ENCODE peak calls at places on chromosomes 13 and 19, in ten cellular contexts. D is tibial artery, P is RWPE1, T is lower lobe of right lung, K is GM23338, V is endothelial cell, G is lung, M is cardiac muscle cell, X is bronchial epithelial cell, O is fibroblast of pulmonary artery. U is an unnamed sample.

GRCh38 chr19:7918615-7919421 is 1.3 kb upstream of the SNAPC2 start:
- DNase-seq in D (no peak), P (no peak), T (no peak), K (no peak), V (no peak), G (no peak), M (no peak), X (no peak), O (no peak), U (no peak)

GRCh38 chr19:20367811-20368294 is 197.7 kb downstream of the ZNF737 start:
- DNase-seq in D (no peak), P (no peak), T (no peak), K (peak; percentile 75), V (peak; percentile 19), G (no peak), M (peak; percentile 52), X (no peak), O (no peak), U (no peak)

GRCh38 chr19:41746593-41747227 is 8.6 kb upstream of the CEACAM6 start:
- DNase-seq in D (no peak), P (peak; percentile 57), T (peak; percentile 62), K (peak; percentile 90), V (peak; percentile 57), G (peak; percentile 69), M (no peak), X (peak; percentile 57), O (peak; percentile 60), U (peak; percentile 61)

GRCh38 chr13:109971006-109971744 is 184.8 kb upstream of the IRS2 start:
- DNase-seq in D (no peak), P (no peak), T (no peak), K (no peak), V (no peak), G (no peak), M (no peak), X (no peak), O (no peak), U (no peak)

GRCh38 chr13:33761744-33762143 is 56.2 kb upstream of the RFC3 start:
- DNase-seq in D (no peak), P (peak; percentile 8), T (no peak), K (peak; percentile 43), V (no peak), G (no peak), M (peak; percentile 14), X (peak; percentile 6), O (no peak), U (no peak)

GRCh38 chr13:51291341-51291740 is 48.1 kb upstream of the SERPINE3 start:
- DNase-seq in D (no peak), P (no peak), T (no peak), K (no peak), V (no peak), G (no peak), M (no peak), X (peak; percentile 51), O (no peak), U (no peak)

GRCh38 chr13:27038323-27038722 is 133.3 kb downstream of the USP12 start:
- DNase-seq in D (no peak), P (peak; percentile 73), T (no peak), K (no peak), V (no peak), G (no peak), M (no peak), X (peak; percentile 82), O (peak; percentile 69), U (no peak)

GRCh38 chr13:68808456-68808855 is 1299.2 kb upstream of the ATXN8OS start:
- DNase-seq in D (no peak), P (no peak), T (no peak), K (no peak), V (no peak), G (no peak), M (no peak), X (no peak), O (no peak), U (no peak)

GRCh38 chr13:113342820-113343691 is 20.9 kb downstream of the GRTP1 start:
- DNase-seq in D (no peak), P (no peak), T (peak; percentile 35), K (no peak), V (no peak), G (no peak), M (no peak), X (no peak), O (no peak), U (no peak)

GRCh38 chr13:68850160-68850559 is 1257.5 kb upstream of the ATXN8OS start:
- DNase-seq in D (no peak), P (no peak), T (no peak), K (no peak), V (no peak), G (no peak), M (no peak), X (no peak), O (no peak), U (no peak)

GRCh38 chr13:99196466-99197256 is 4.0 kb upstream of the UBAC2 start:
- DNase-seq in D (no peak), P (peak; percentile 57), T (no peak), K (no peak), V (no peak), G (no peak), M (no peak), X (peak; percentile 85), O (peak; percentile 9), U (peak; percentile 35)

GRCh38 chr13:30466841-30467252 is 1.1 kb upstream of the HMGB1 start:
- DNase-seq in D (no peak), P (no peak), T (no peak), K (no peak), V (no peak), G (no peak), M (no peak), X (no peak), O (no peak), U (peak; percentile 61)

GRCh38 chr19:56162258-56162657 is 13.6 kb upstream of the GALP start:
- DNase-seq in D (no peak), P (no peak), T (no peak), K (no peak), V (no peak), G (no peak), M (no peak), X (peak; percentile 25), O (peak; percentile 52), U (peak; percentile 20)

GRCh38 chr13:91045351-91046034 is 302.0 kb upstream of the MIR17HG start:
- DNase-seq in D (no peak), P (no peak), T (no peak), K (peak; percentile 25), V (peak; percentile 5), G (no peak), M (peak; percentile 16), X (peak; percentile 28), O (peak; percentile 14), U (peak; percentile 7)
- TF ChIP-seq CTCF in D (no peak), P (peak; percentile 46), T (no peak), K (peak; percentile 59), V (peak; percentile 22), G (no peak), M (peak; percentile 34), X (peak; percentile 30), O (peak; percentile 40), U (peak; percentile 21)

GRCh38 chr19:12802267-12803106 is 618 bp downstream of the THSD8 start:
- DNase-seq in D (peak; percentile 66), P (peak; percentile 13), T (no peak), K (no peak), V (no peak), G (no peak), M (no peak), X (no peak), O (peak; percentile 14), U (no peak)

GRCh38 chr19:12804051-12804450 is 2.2 kb downstream of the THSD8 start:
- DNase-seq in D (no peak), P (no peak), T (no peak), K (no peak), V (no peak), G (no peak), M (no peak), X (no peak), O (no peak), U (no peak)

GRCh38 chr19:12801466-12802266 is at the start of the genes PRDX2 and THSD8:
- DNase-seq in D (peak; percentile 88), P (peak; percentile 79), T (peak; percentile 87), K (peak; percentile 94), V (peak; percentile 69), G (peak; percentile 79), M (peak; percentile 91), X (no peak), O (peak; percentile 80), U (peak; percentile 78)

GRCh38 chr19:12800873-12801465 is 631 bp downstream of the PRDX2 start:
- DNase-seq in D (peak; percentile 71), P (no peak), T (no peak), K (peak; percentile 69), V (peak; percentile 16), G (no peak), M (peak; percentile 60), X (no peak), O (no peak), U (no peak)

GRCh38 chr19:12806242-12807131 is at the start of gene RNASEH2A:
- DNase-seq in D (peak; percentile 95), P (peak; percentile 88), T (peak; percentile 94), K (peak; percentile 95), V (peak; percentile 89), G (peak; percentile 88), M (peak; percentile 94), X (peak; percentile 82), O (peak; percentile 93), U (peak; percentile 96)
- TF ChIP-seq CTCF in D (no peak), P (no peak), T (no peak), K (no peak), V (no peak), G (no peak), M (no peak), X (no peak), O (no peak), U (peak; percentile 0)

DNA sequence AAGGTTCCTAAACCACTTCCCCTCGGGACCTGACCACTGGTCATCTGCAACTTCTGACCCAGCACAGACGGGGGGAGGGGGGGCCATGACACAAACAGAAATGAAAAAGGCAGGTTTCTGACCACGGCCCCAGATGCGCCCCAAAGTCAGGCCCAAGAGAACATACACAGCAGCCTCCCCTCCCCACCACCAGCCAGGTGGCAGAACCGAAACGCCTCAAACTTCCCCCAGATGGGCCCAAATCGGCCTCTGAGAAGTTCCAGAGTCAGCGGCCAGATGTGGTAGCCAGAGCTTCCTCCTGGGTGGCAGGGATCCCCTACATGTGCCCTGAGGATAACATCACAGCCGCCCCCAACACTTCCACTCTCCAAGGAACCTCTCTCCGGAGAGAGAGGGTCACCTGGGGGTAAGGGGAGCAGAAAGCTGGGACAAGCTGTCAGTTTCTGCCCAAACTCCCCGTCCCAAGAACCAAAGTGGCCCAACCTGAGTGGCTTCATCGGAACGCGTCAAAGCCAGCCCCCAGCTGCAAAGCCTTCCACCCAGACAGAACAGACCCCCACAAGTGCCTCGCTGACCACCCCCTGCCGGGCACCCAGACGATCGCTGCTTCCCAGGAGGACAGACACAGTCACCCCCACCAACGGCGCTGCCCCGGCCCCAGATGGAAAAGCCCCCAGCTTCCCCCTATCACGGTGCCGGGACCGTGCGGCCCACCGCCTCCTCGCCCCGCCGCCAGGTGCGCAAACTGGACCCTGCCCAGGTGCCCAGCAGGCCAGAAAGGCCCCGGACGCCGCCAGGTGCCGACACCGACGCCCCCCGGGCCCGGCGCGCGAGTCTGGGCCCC is 800 bp downstream of the ELL start:
- DNase-seq in D (no peak), P (no peak), T (no peak), K (peak; percentile 38), V (peak; percentile 30), G (peak; percentile 53), M (peak; percentile 34), X (peak; percentile 4), O (no peak), U (peak; percentile 87)
- TF ChIP-seq CTCF in D (no peak), P (no peak), T (no peak), K (no peak), V (no peak), G (no peak), M (no peak), X (peak; percentile 16), O (no peak), U (no peak)

GRCh38 chr19:30659638-30660037 is 287.5 kb downstream of the ZNF536 start:
- DNase-seq in D (no peak), P (no peak), T (no peak), K (no peak), V (no peak), G (no peak), M (no peak), X (no peak), O (no peak), U (no peak)
- TF ChIP-seq CTCF in D (no peak), P (no peak), T (no peak), K (no peak), V (no peak), G (no peak), M (no peak), X (no peak), O (no peak), U (no peak)

U was measured in GM12865.